ENCODE peak calls at places on chromosomes 11 and 22, in nine cellular contexts. H is naive thymus-derived CD4-positive, alpha-beta T cell; Q is CD8-positive, alpha-beta T cell; P is SJSA1; Z is transverse colon; E is neural progenitor cell; M is A549; K is tibial nerve; O is lung. T is an unnamed sample.

GRCh38 chr11:94731921-94732601 is 36.1 kb upstream of the AMOTL1 start:
- DNase-seq in M (peak), O (no peak), E (no peak), H (no peak), Q (no peak), Z (no peak), K (no peak), P (peak), T (no peak)

GRCh38 chr11:86798988-86799387 is 1.4 kb upstream of the PRSS23 start:
- DNase-seq in K (no peak), Q (no peak), P (peak), Z (no peak), O (no peak), H (no peak), E (no peak), M (peak), T (no peak)

GRCh38 chr22:17131686-17132085 is 10.5 kb upstream of the TMEM121B start:
- DNase-seq in P (no peak), E (peak), Z (no peak), K (no peak), Q (no peak), M (no peak), O (no peak), H (no peak), T (no peak)

GRCh38 chr11:66335531-66336233 is 552 bp downstream of the RIN1 start:
- DNase-seq in H (no peak), M (no peak), O (no peak), K (no peak), Z (no peak), E (peak), Q (no peak), P (peak), T (no peak)

GRCh38 chr11:68373189-68373809 is 60.9 kb downstream of the LRP5 start:
- DNase-seq in H (no peak), Z (no peak), P (no peak), E (no peak), M (no peak), O (no peak), K (no peak), Q (no peak), T (no peak)

GRCh38 chr11:106426696-106427095 is 349.2 kb downstream of the AASDHPPT start:
- DNase-seq in P (no peak), E (no peak), K (no peak), M (no peak), Q (no peak), O (no peak), Z (no peak), H (no peak), T (no peak)

GRCh38 chr22:43521716-43522115 is 109.9 kb downstream of the MPPED1 start:
- DNase-seq in P (no peak), M (peak), E (no peak), K (no peak), Z (no peak), Q (no peak), H (no peak), O (no peak), T (no peak)

GRCh38 chr11:82722236-82722635 is 11.4 kb downstream of the FAM181B start:
- DNase-seq in P (no peak), E (no peak), Z (no peak), H (no peak), Q (no peak), K (no peak), O (no peak), M (no peak), T (no peak)

GRCh38 chr11:107929611-107930200 is 1.5 kb downstream of the RAB39A start:
- DNase-seq in Z (no peak), E (peak), Q (no peak), K (no peak), O (no peak), P (no peak), M (no peak), H (no peak), T (no peak)

GRCh38 chr22:32465661-32466060 is 1.4 kb upstream of the BPIFC start:
- DNase-seq in H (no peak), E (no peak), O (no peak), P (no peak), K (no peak), Q (no peak), Z (no peak), M (no peak), T (no peak)

GRCh38 chr11:15186146-15186545 is 71.4 kb downstream of the INSC start:
- DNase-seq in H (no peak), P (no peak), M (no peak), Z (no peak), E (no peak), O (no peak), K (no peak), Q (no peak), T (no peak)

GRCh38 chr11:115613986-115614625 is 109.9 kb upstream of the CADM1 start:
- DNase-seq in Q (no peak), K (no peak), Z (no peak), O (no peak), M (peak), H (no peak), E (no peak), P (peak), T (no peak)

DNA sequence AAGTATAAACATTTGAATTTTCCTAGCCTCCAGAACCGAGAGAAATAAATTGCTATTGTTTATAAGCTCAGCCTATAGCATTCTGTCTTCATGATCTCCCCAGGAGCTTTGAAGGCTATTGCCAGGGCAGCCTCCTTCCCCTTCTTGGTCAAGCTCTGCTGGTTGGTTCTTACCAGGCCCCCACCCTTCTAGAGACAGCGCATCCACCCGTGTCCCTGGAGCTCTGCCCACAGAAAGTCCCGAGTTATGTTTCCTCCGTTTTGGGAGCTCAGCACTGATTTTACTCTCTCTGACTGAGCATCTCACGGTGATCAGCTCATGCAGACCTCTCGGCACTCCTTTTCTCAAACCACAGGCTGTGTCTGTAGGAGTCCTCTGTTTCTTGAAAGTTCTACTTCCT is 123.8 kb upstream of the SORL1-AS1 start:
- DNase-seq in E (no peak), H (no peak), K (no peak), O (no peak), P (no peak), Z (no peak), M (no peak), Q (no peak), T (no peak)
- H3K27ac ChIP-seq in E (no peak), H (no peak), K (no peak), O (no peak), P (no peak), Z (no peak), M (no peak), Q (no peak), T (peak)

GRCh38 chr11:12556788-12557384 is 117.3 kb upstream of the TEAD1 start:
- DNase-seq in H (no peak), K (peak), Q (no peak), M (peak), E (peak), P (peak), Z (peak), O (peak), T (no peak)
- H3K27ac ChIP-seq in H (no peak), K (no peak), Q (no peak), M (peak), E (peak), P (peak), Z (peak), O (peak), T (no peak)

GRCh38 chr22:24303007-24303406 is 32.4 kb downstream of the SPECC1L start:
- DNase-seq in Z (no peak), O (no peak), M (no peak), Q (no peak), K (no peak), H (no peak), P (no peak), E (no peak), T (no peak)

GRCh38 chr22:24310969-24311368 is 40.3 kb downstream of the SPECC1L start:
- DNase-seq in K (no peak), M (no peak), Q (no peak), E (no peak), Z (no peak), H (no peak), P (no peak), O (no peak), T (no peak)

GRCh38 chr22:24304067-24304675 is 33.5 kb downstream of the SPECC1L start:
- DNase-seq in Z (no peak), E (no peak), M (no peak), K (no peak), Q (no peak), H (no peak), O (no peak), P (no peak), T (no peak)

GRCh38 chr22:24302591-24302990 is 32.0 kb downstream of the SPECC1L start:
- DNase-seq in Z (no peak), E (no peak), M (no peak), O (no peak), Q (no peak), K (no peak), P (no peak), H (no peak), T (peak)

GRCh38 chr22:24305260-24305692 is 34.6 kb downstream of the SPECC1L start:
- DNase-seq in K (no peak), H (no peak), M (no peak), Z (no peak), O (no peak), E (no peak), Q (peak), P (no peak), T (no peak)
- H3K27ac ChIP-seq in K (no peak), H (no peak), M (no peak), Z (peak), O (peak), E (no peak), Q (no peak), P (no peak), T (peak)

GRCh38 chr22:49123621-49124192 is 704.0 kb downstream of the BRD1 start:
- DNase-seq in K (no peak), Z (no peak), P (no peak), E (no peak), O (no peak), Q (no peak), H (no peak), M (no peak), T (no peak)

GRCh38 chr22:49115186-49115585 is 712.5 kb downstream of the BRD1 start:
- DNase-seq in H (no peak), Q (no peak), K (no peak), E (no peak), M (no peak), O (no peak), Z (no peak), P (no peak), T (no peak)

GRCh38 chr22:49116021-49116420 is 711.7 kb downstream of the BRD1 start:
- DNase-seq in P (no peak), K (no peak), E (no peak), Q (no peak), O (no peak), Z (no peak), M (no peak), H (no peak), T (no peak)

GRCh38 chr22:49116486-49116885 is 711.2 kb downstream of the BRD1 start:
- DNase-seq in O (no peak), H (no peak), Z (no peak), P (no peak), M (no peak), K (no peak), E (no peak), Q (no peak), T (no peak)

DNA sequence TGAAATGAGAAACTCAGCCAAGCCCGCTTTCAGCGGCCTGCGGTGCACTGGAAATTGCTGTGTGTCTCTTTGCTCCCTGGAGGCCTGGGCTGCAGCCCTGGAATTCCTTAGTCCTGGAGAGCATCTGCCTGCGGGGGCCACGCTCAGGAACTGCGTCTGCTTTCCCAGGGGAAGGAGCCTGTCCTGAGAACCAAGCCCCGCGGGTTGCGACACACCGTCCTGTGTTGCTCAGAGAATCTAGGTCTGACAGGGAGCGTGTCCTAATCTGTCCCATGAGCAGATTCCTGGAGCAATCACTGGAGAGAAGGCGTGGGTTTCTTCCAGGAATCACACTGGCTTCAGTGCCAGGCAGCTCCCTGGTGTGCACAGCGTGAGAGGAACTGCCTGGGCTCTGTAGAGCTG is 708.1 kb downstream of the BRD1 start:
- DNase-seq in O (no peak), M (no peak), Q (no peak), K (no peak), Z (no peak), E (peak), H (no peak), P (no peak), T (no peak)
- H3K27ac ChIP-seq in O (no peak), M (no peak), Q (no peak), K (no peak), Z (no peak), E (no peak), H (no peak), P (no peak), T (no peak)

GRCh38 chr22:50342651-50343540 is at the start of gene PPP6R2:
- DNase-seq in P (peak), Z (peak), E (peak), Q (peak), H (peak), M (peak), O (peak), K (peak), T (peak)

GRCh38 chr22:50340157-50340879 is 2.8 kb upstream of the PPP6R2 start:
- DNase-seq in O (no peak), K (no peak), Z (no peak), H (no peak), E (peak), M (peak), P (no peak), Q (no peak), T (no peak)

GRCh38 chr22:50346415-50346945 is 3.4 kb downstream of the PPP6R2 start:
- DNase-seq in E (peak), P (no peak), O (no peak), H (no peak), M (no peak), Z (no peak), Q (no peak), K (no peak), T (no peak)

GRCh38 chr22:50341977-50342650 is 1.0 kb upstream of the PPP6R2 start:
- DNase-seq in Z (peak), O (peak), H (peak), M (peak), P (peak), Q (peak), E (peak), K (peak), T (peak)

GRCh38 chr22:50343541-50343935 is 411 bp downstream of the PPP6R2 start:
- DNase-seq in K (no peak), Q (no peak), H (no peak), Z (no peak), O (no peak), M (no peak), E (no peak), P (no peak), T (no peak)
- H3K27ac ChIP-seq in K (peak), Q (peak), H (peak), Z (peak), O (peak), M (peak), E (peak), P (peak), T (peak)

GRCh38 chr11:125165111-125165663 is 636 bp downstream of the PKNOX2 start:
- DNase-seq in K (no peak), Z (no peak), M (no peak), H (no peak), O (no peak), E (peak), P (no peak), Q (no peak), T (no peak)

GRCh38 chr11:125163431-125164011 is 1.0 kb upstream of the PKNOX2 start:
- DNase-seq in Q (no peak), P (no peak), H (no peak), E (peak), M (no peak), O (no peak), Z (no peak), K (no peak), T (no peak)

GRCh38 chr11:125164422-125165110 is at the start of gene PKNOX2:
- DNase-seq in O (peak), H (peak), P (peak), K (peak), Q (peak), Z (peak), E (peak), M (peak), T (peak)

GRCh38 chr11:125164091-125164421 is 495 bp upstream of the PKNOX2 start:
- DNase-seq in Q (no peak), M (no peak), K (no peak), H (no peak), P (no peak), E (no peak), O (no peak), Z (no peak), T (no peak)

DNA sequence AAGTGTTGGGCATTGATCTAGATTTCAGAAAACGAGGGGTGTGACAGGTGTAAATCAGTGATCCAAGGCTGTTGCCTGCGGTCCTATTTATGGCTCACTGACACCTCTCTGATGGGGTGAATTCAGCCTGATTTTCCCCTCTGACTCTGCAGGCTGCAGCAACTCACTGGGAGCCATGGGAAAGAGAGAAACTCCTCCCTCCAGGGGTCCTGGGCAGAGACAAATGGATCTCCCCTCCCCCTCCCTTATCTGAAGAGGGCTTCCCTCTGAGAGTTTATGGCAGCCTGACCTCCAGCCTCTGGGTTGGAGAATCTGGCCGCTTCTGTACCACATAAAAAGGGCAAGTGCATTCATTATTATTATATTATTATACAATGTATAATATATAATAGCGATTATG is 1.8 kb upstream of the PKNOX2 start:
- DNase-seq in Z (no peak), O (no peak), P (no peak), Q (no peak), M (no peak), H (no peak), E (peak), K (no peak), T (no peak)
- H3K27ac ChIP-seq in Z (no peak), O (no peak), P (no peak), Q (no peak), M (no peak), H (no peak), E (no peak), K (no peak), T (no peak)

GRCh38 chr11:80993561-80993960 is 1552.7 kb upstream of the TENM4 start:
- DNase-seq in M (no peak), Q (no peak), H (no peak), O (no peak), P (no peak), Z (no peak), E (no peak), K (no peak), T (no peak)
- H3K27ac ChIP-seq in M (no peak), Q (no peak), H (no peak), O (no peak), P (no peak), Z (no peak), E (no peak), K (no peak), T (no peak)

DNA sequence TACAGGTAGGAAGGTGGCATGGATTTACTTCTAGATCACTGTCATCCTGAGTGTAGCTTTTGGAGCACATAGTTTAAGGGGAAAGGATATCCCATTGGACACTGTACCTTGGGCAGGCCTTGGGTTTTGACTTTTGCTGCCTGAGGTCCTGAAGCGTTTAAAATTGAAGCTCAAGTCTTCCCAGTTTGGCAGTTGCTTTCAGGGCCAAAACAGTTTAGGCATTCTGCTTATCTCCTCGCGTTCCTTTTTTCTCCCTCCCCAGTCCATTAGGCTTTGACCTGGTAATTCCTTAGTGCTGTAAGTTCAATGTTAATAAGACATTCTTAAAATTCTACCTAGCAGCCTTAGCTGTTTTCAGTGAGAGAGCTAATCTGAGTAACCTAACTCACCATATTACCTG is 35.7 kb downstream of the CSTF3 start:
- DNase-seq in P (no peak), Z (no peak), M (no peak), H (no peak), Q (no peak), O (no peak), K (no peak), E (no peak), T (no peak)
- H3K27ac ChIP-seq in P (no peak), Z (no peak), M (no peak), H (no peak), Q (no peak), O (no peak), K (no peak), E (no peak), T (no peak)

DNA sequence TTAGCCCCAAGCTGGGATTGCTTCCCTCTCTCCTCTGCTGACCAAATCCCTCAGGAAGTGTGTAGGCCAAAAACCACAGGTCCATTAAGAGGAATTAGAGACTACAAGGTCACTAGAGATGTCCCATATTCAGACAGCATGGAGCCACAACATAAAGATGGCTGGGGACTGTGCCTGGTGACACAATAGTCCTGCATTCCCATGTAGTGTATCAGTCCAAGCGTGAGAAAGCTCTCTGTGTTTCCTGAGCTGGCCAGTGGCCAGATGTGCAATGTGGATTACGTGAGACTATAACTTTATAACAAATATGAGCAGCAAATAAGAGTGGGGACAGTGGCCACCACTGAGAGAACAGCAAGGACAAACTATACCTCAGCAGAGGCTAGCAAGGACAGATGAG is 7.6 kb upstream of the MS4A10 start:
- DNase-seq in P (peak), Q (no peak), M (peak), K (no peak), H (no peak), Z (no peak), E (no peak), O (no peak), T (peak)
- H3K27ac ChIP-seq in P (peak), Q (no peak), M (no peak), K (no peak), H (no peak), Z (no peak), E (no peak), O (peak), T (no peak)